ENCODE peak calls at places on chromosomes 12 and 14, in eight cellular contexts. One of them, this sample, is unnamed.

GRCh38 chr14:103019236-103019635 is 38.1 kb downstream of the CDC42BPB start:
- DNase-seq in left lung: no peak
- DNase-seq in cardiac muscle cell: no peak
- DNase-seq in frontal cortex: no peak
- DNase-seq in WERI-Rb-1: no peak
- DNase-seq in RKO: no peak
- DNase-seq in stimulated activated CD8-positive, alpha-beta memory T cell treated with anti-CD3 and anti-CD28 coated beads, Interleukin-7, amount 100 ng/mL, for 1 hour: no peak
- DNase-seq in RPMI8226: no peak
- DNase-seq in this sample: no peak

GRCh38 chr12:45276154-45276553 is 60.3 kb downstream of the ANO6 start:
- DNase-seq in left lung: no peak
- DNase-seq in cardiac muscle cell: no peak
- DNase-seq in frontal cortex: no peak
- DNase-seq in WERI-Rb-1: no peak
- DNase-seq in RKO: no peak
- DNase-seq in stimulated activated CD8-positive, alpha-beta memory T cell treated with anti-CD3 and anti-CD28 coated beads, Interleukin-7, amount 100 ng/mL, for 1 hour: no peak
- DNase-seq in RPMI8226: no peak
- DNase-seq in this sample: no peak

GRCh38 chr12:123934829-123935228 is 37.8 kb downstream of the CCDC92 start:
- DNase-seq in left lung: no peak
- DNase-seq in cardiac muscle cell: no peak
- DNase-seq in frontal cortex: no peak
- DNase-seq in WERI-Rb-1: no peak
- DNase-seq in RKO: no peak
- DNase-seq in stimulated activated CD8-positive, alpha-beta memory T cell treated with anti-CD3 and anti-CD28 coated beads, Interleukin-7, amount 100 ng/mL, for 1 hour: no peak
- DNase-seq in RPMI8226: no peak
- DNase-seq in this sample: no peak

GRCh38 chr14:44898547-44898946 is 63.2 kb downstream of the KLHL28 start:
- DNase-seq in left lung: no peak
- DNase-seq in cardiac muscle cell: no peak
- DNase-seq in frontal cortex: no peak
- DNase-seq in WERI-Rb-1: no peak
- DNase-seq in RKO: peak; percentile 19
- DNase-seq in stimulated activated CD8-positive, alpha-beta memory T cell treated with anti-CD3 and anti-CD28 coated beads, Interleukin-7, amount 100 ng/mL, for 1 hour: no peak
- DNase-seq in RPMI8226: no peak
- DNase-seq in this sample: no peak

GRCh38 chr14:24335461-24336146 is 733 bp upstream of the ADCY4 start:
- DNase-seq in left lung: no peak
- DNase-seq in cardiac muscle cell: no peak
- DNase-seq in frontal cortex: no peak
- DNase-seq in WERI-Rb-1: no peak
- DNase-seq in RKO: no peak
- DNase-seq in stimulated activated CD8-positive, alpha-beta memory T cell treated with anti-CD3 and anti-CD28 coated beads, Interleukin-7, amount 100 ng/mL, for 1 hour: no peak
- DNase-seq in RPMI8226: no peak
- DNase-seq in this sample: no peak

GRCh38 chr14:92625213-92625612 is 111.6 kb downstream of the RIN3 start:
- DNase-seq in left lung: no peak
- DNase-seq in cardiac muscle cell: no peak
- DNase-seq in frontal cortex: no peak
- DNase-seq in WERI-Rb-1: no peak
- DNase-seq in RKO: peak; percentile 71
- DNase-seq in stimulated activated CD8-positive, alpha-beta memory T cell treated with anti-CD3 and anti-CD28 coated beads, Interleukin-7, amount 100 ng/mL, for 1 hour: no peak
- DNase-seq in RPMI8226: no peak
- DNase-seq in this sample: no peak

GRCh38 chr12:53499261-53500118 is at the start of gene MAP3K12:
- DNase-seq in left lung: peak; percentile 89
- DNase-seq in cardiac muscle cell: peak; percentile 72
- DNase-seq in frontal cortex: peak; percentile 41
- DNase-seq in WERI-Rb-1: peak; percentile 66
- DNase-seq in RKO: peak; percentile 71
- DNase-seq in stimulated activated CD8-positive, alpha-beta memory T cell treated with anti-CD3 and anti-CD28 coated beads, Interleukin-7, amount 100 ng/mL, for 1 hour: no peak
- DNase-seq in RPMI8226: peak; percentile 69
- DNase-seq in this sample: peak; percentile 54

GRCh38 chr12:31005256-31005943 is 68.3 kb upstream of the DDX11 start:
- DNase-seq in left lung: no peak
- DNase-seq in cardiac muscle cell: no peak
- DNase-seq in frontal cortex: no peak
- DNase-seq in WERI-Rb-1: no peak
- DNase-seq in RKO: no peak
- DNase-seq in stimulated activated CD8-positive, alpha-beta memory T cell treated with anti-CD3 and anti-CD28 coated beads, Interleukin-7, amount 100 ng/mL, for 1 hour: no peak
- DNase-seq in RPMI8226: no peak
- DNase-seq in this sample: no peak

GRCh38 chr12:76303989-76304460 is 44.2 kb downstream of the BBS10 start:
- DNase-seq in left lung: no peak
- DNase-seq in cardiac muscle cell: no peak
- DNase-seq in frontal cortex: no peak
- DNase-seq in WERI-Rb-1: no peak
- DNase-seq in RKO: no peak
- DNase-seq in stimulated activated CD8-positive, alpha-beta memory T cell treated with anti-CD3 and anti-CD28 coated beads, Interleukin-7, amount 100 ng/mL, for 1 hour: no peak
- DNase-seq in RPMI8226: no peak
- DNase-seq in this sample: no peak